ENCODE peak calls at places on chromosomes 5 and 9, in four cellular contexts. One of them, this sample, is unnamed.

GRCh38 chr5:143641549-143641955 is 170.4 kb upstream of the HMHB1 start:
- DNase-seq in K562: no peak
- DNase-seq in HepG2: no peak
- DNase-seq in HEK293T: peak; percentile 28
- DNase-seq in this sample: peak; percentile 31

GRCh38 chr9:137114613-137115393 is at the start of gene DPP7:
- DNase-seq in K562: peak; percentile 91
- DNase-seq in HEK293T: no peak
- DNase-seq in HepG2: no peak
- DNase-seq in this sample: no peak

GRCh38 chr5:72325566-72326297 is 5.6 kb downstream of the PTCD2 start:
- DNase-seq in HEK293T: no peak
- DNase-seq in HepG2: no peak
- DNase-seq in K562: no peak
- DNase-seq in this sample: no peak

GRCh38 chr9:130304141-130304540 is 38.6 kb downstream of the HMCN2 start:
- DNase-seq in HEK293T: no peak
- DNase-seq in K562: no peak
- DNase-seq in HepG2: no peak
- DNase-seq in this sample: no peak

GRCh38 chr9:111094433-111095421 is 56.5 kb upstream of the LPAR1 start:
- DNase-seq in HEK293T: no peak
- DNase-seq in HepG2: no peak
- DNase-seq in K562: no peak
- DNase-seq in this sample: peak; percentile 9

GRCh38 chr9:133459476-133460404 is at the start of gene CACFD1:
- DNase-seq in K562: peak; percentile 97
- DNase-seq in HepG2: peak; percentile 93
- DNase-seq in HEK293T: peak; percentile 98
- DNase-seq in this sample: peak; percentile 65

GRCh38 chr5:159097461-159098284 is 2.0 kb downstream of the EBF1 start:
- DNase-seq in HEK293T: no peak
- DNase-seq in HepG2: no peak
- DNase-seq in K562: no peak
- DNase-seq in this sample: no peak

GRCh38 chr5:60334281-60334713 is 365.7 kb downstream of the DEPDC1B start:
- DNase-seq in HEK293T: no peak
- DNase-seq in HepG2: peak; percentile 18
- DNase-seq in K562: no peak
- DNase-seq in this sample: no peak

GRCh38 chr9:126002476-126003350 is 255.5 kb downstream of the PBX3 start:
- DNase-seq in HEK293T: no peak
- DNase-seq in K562: no peak
- DNase-seq in HepG2: no peak
- DNase-seq in this sample: no peak

GRCh38 chr5:108661030-108661429 is 86.7 kb upstream of the FER start:
- DNase-seq in K562: no peak
- DNase-seq in HepG2: no peak
- DNase-seq in HEK293T: no peak
- DNase-seq in this sample: no peak

GRCh38 chr5:114411380-114411931 is 49.6 kb downstream of the KCNN2 start:
- DNase-seq in K562: no peak
- DNase-seq in HEK293T: no peak
- DNase-seq in HepG2: no peak
- DNase-seq in this sample: no peak

GRCh38 chr5:14041528-14042184 is 97.2 kb upstream of the DNAH5 start:
- DNase-seq in HEK293T: no peak
- DNase-seq in K562: no peak
- DNase-seq in HepG2: no peak
- DNase-seq in this sample: no peak

GRCh38 chr9:120480707-120481106 is 99.3 kb downstream of the CDK5RAP2 start:
- DNase-seq in HepG2: no peak
- DNase-seq in HEK293T: no peak
- DNase-seq in K562: no peak
- DNase-seq in this sample: no peak

GRCh38 chr9:112870556-112870955 is 20.1 kb downstream of the SLC46A2 start:
- DNase-seq in K562: no peak
- DNase-seq in HepG2: no peak
- DNase-seq in HEK293T: no peak
- DNase-seq in this sample: no peak

GRCh38 chr5:144093400-144093799 is 77.1 kb downstream of the YIPF5 start:
- DNase-seq in HepG2: no peak
- DNase-seq in K562: no peak
- DNase-seq in HEK293T: no peak
- DNase-seq in this sample: no peak

GRCh38 chr9:69193685-69194032 is 19.6 kb downstream of the TJP2 start:
- DNase-seq in K562: peak; percentile 31
- DNase-seq in HEK293T: no peak
- DNase-seq in HepG2: no peak
- DNase-seq in this sample: no peak

GRCh38 chr9:104028827-104029226 is 65.3 kb upstream of the SMC2 start:
- DNase-seq in K562: no peak
- DNase-seq in HEK293T: no peak
- DNase-seq in HepG2: no peak
- DNase-seq in this sample: no peak

GRCh38 chr9:33728613-33729012 is 66.7 kb upstream of the PRSS3 start:
- DNase-seq in HepG2: no peak
- DNase-seq in K562: no peak
- DNase-seq in HEK293T: no peak
- DNase-seq in this sample: no peak

GRCh38 chr5:130222638-130223037 is 318.4 kb downstream of the CHSY3 start:
- DNase-seq in HEK293T: no peak
- DNase-seq in K562: no peak
- DNase-seq in HepG2: no peak
- DNase-seq in this sample: no peak

GRCh38 chr9:128684325-128685021 is 4.5 kb upstream of the SET start:
- DNase-seq in HEK293T: peak; percentile 69
- DNase-seq in K562: peak; percentile 76
- DNase-seq in HepG2: peak; percentile 78
- DNase-seq in this sample: peak; percentile 70

GRCh38 chr9:94928696-94929372 is 202.3 kb downstream of the AOPEP start:
- DNase-seq in K562: peak; percentile 22
- DNase-seq in HepG2: peak; percentile 72
- DNase-seq in HEK293T: no peak
- DNase-seq in this sample: no peak

GRCh38 chr5:168327451-168327850 is 36.0 kb downstream of the WWC1 start:
- DNase-seq in HepG2: no peak
- DNase-seq in K562: no peak
- DNase-seq in HEK293T: no peak
- DNase-seq in this sample: no peak

GRCh38 chr5:142520885-142521284 is 165.0 kb downstream of the FGF1 start:
- DNase-seq in HEK293T: no peak
- DNase-seq in HepG2: no peak
- DNase-seq in K562: no peak
- DNase-seq in this sample: no peak

GRCh38 chr5:11224788-11225187 is 463.8 kb upstream of the DAP start:
- DNase-seq in K562: no peak
- DNase-seq in HepG2: no peak
- DNase-seq in HEK293T: no peak
- DNase-seq in this sample: no peak

GRCh38 chr9:134936762-134937555 is 19.2 kb upstream of the FCN1 start:
- DNase-seq in HepG2: no peak
- DNase-seq in HEK293T: no peak
- DNase-seq in K562: no peak
- DNase-seq in this sample: peak; percentile 87

GRCh38 chr9:72982161-72982799 is 29.4 kb upstream of the ALDH1A1 start:
- DNase-seq in HEK293T: no peak
- DNase-seq in K562: no peak
- DNase-seq in HepG2: no peak
- DNase-seq in this sample: no peak

GRCh38 chr5:141343953-141344463 is 379 bp downstream of the PCDHGA3 start:
- DNase-seq in HepG2: no peak
- DNase-seq in HEK293T: no peak
- DNase-seq in K562: peak; percentile 20
- DNase-seq in this sample: no peak

GRCh38 chr9:114089206-114089840 is 9.8 kb downstream of the KIF12 start:
- DNase-seq in HEK293T: no peak
- DNase-seq in HepG2: no peak
- DNase-seq in K562: no peak
- DNase-seq in this sample: no peak

GRCh38 chr9:134938346-134939079 is 20.8 kb upstream of the FCN1 start:
- DNase-seq in K562: no peak
- DNase-seq in HepG2: no peak
- DNase-seq in HEK293T: no peak
- DNase-seq in this sample: no peak

GRCh38 chr9:97510797-97511761 is 9.6 kb downstream of the TMOD1 start:
- DNase-seq in HEK293T: no peak
- DNase-seq in K562: peak; percentile 44
- DNase-seq in HepG2: no peak
- DNase-seq in this sample: peak; percentile 84

DNA sequence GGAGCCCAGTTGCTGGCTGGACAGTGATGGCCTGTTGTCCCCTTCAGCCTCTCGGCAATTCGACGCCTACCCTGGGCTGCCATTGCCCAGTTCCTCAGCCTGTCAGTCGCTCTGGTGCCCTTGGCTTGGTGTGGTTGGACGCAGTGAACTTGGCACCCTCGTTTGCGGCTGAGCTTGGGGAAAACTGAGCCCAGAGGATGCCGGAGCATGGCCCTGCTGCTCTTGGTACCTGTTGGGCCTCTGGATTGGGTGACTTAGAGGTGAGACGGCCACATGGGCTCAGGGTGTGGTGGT is 16.5 kb downstream of the WNK2 start:
- DNase-seq in HEK293T: no peak
- DNase-seq in HepG2: no peak
- DNase-seq in K562: no peak
- DNase-seq in this sample: no peak
- TF ChIP-seq TARDBP in HEK293T: no peak
- TF ChIP-seq TARDBP in HepG2: no peak
- TF ChIP-seq TARDBP in K562: no peak
- TF ChIP-seq TARDBP in this sample: no peak

DNA sequence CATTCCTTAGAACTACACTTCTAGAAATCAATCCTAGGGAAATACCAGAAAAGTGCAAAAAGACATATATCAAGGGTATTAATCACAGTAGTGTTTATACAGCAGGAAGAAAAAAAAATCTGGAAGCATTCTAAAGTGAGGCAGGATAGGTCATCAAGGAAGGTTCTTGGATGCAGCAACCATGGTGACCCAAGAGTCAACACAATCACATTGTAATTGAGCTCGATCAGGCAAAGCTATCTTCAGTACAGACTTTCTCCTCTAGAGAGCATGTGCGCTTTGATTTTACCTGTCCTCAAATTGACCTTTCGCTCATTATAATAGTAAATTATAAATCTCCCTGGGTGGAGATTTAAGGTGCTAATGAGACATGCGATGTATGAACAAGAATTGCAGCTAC is 297.8 kb downstream of the ATPSCKMT start:
- DNase-seq in HEK293T: no peak
- DNase-seq in K562: no peak
- DNase-seq in HepG2: no peak
- DNase-seq in this sample: no peak
- TF ChIP-seq TARDBP in HEK293T: no peak
- TF ChIP-seq TARDBP in K562: no peak
- TF ChIP-seq TARDBP in HepG2: no peak
- TF ChIP-seq TARDBP in this sample: no peak

GRCh38 chr5:77727190-77727589 is 48.9 kb downstream of the TBCA start:
- DNase-seq in HEK293T: no peak
- DNase-seq in HepG2: no peak
- DNase-seq in K562: no peak
- DNase-seq in this sample: no peak
- TF ChIP-seq TARDBP in HEK293T: no peak
- TF ChIP-seq TARDBP in HepG2: no peak
- TF ChIP-seq TARDBP in K562: no peak
- TF ChIP-seq TARDBP in this sample: no peak

GRCh38 chr5:68122929-68123328 is 92.6 kb upstream of the PIK3R1 start:
- DNase-seq in HEK293T: no peak
- DNase-seq in K562: no peak
- DNase-seq in HepG2: no peak
- DNase-seq in this sample: no peak

GRCh38 chr5:68122439-68122906 is 93.1 kb upstream of the PIK3R1 start:
- DNase-seq in K562: no peak
- DNase-seq in HepG2: no peak
- DNase-seq in HEK293T: no peak
- DNase-seq in this sample: no peak

GRCh38 chr5:68130253-68130652 is 85.3 kb upstream of the PIK3R1 start:
- DNase-seq in HEK293T: no peak
- DNase-seq in HepG2: no peak
- DNase-seq in K562: no peak
- DNase-seq in this sample: no peak

GRCh38 chr5:68129364-68129763 is 86.2 kb upstream of the PIK3R1 start:
- DNase-seq in HepG2: no peak
- DNase-seq in K562: no peak
- DNase-seq in HEK293T: no peak
- DNase-seq in this sample: no peak

GRCh38 chr5:68126871-68127270 is 88.7 kb upstream of the PIK3R1 start:
- DNase-seq in HepG2: no peak
- DNase-seq in K562: no peak
- DNase-seq in HEK293T: no peak
- DNase-seq in this sample: no peak
- TF ChIP-seq TARDBP in HepG2: no peak
- TF ChIP-seq TARDBP in K562: no peak
- TF ChIP-seq TARDBP in HEK293T: no peak
- TF ChIP-seq TARDBP in this sample: no peak

DNA sequence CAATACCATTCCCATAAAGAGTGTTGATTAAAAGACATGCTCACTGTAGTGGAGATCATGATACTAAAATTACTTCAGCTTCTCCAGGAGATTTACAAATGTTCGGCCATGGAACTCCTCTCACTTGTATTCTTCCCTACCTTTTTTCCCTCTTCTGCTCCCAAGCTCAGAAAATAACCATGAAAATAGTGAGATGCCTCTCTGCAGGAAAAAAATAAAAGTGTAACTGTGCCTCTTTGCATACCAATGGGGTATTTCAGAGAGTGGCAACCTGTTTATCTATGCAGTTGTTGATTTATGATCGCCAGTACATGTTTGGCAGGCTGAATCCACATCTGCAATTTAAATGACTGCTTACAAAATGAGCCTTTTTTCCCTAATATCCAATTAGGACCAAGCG is 131.0 kb downstream of the ADAMTSL1 start:
- DNase-seq in K562: no peak
- DNase-seq in HEK293T: no peak
- DNase-seq in HepG2: no peak
- DNase-seq in this sample: no peak
- TF ChIP-seq TARDBP in K562: no peak
- TF ChIP-seq TARDBP in HEK293T: no peak
- TF ChIP-seq TARDBP in HepG2: no peak
- TF ChIP-seq TARDBP in this sample: no peak

GRCh38 chr5:180621311-180621710 is 28.1 kb downstream of the FLT4 start:
- DNase-seq in HepG2: no peak
- DNase-seq in K562: no peak
- DNase-seq in HEK293T: no peak
- DNase-seq in this sample: no peak

GRCh38 chr5:180620014-180620413 is 28.7 kb upstream of the SCGB3A1 start:
- DNase-seq in HepG2: no peak
- DNase-seq in K562: no peak
- DNase-seq in HEK293T: no peak
- DNase-seq in this sample: no peak

GRCh38 chr5:180618487-180618829 is 27.2 kb upstream of the SCGB3A1 start:
- DNase-seq in K562: no peak
- DNase-seq in HEK293T: peak; percentile 32
- DNase-seq in HepG2: no peak
- DNase-seq in this sample: no peak

GRCh38 chr5:180619563-180619915 is 28.2 kb upstream of the SCGB3A1 start:
- DNase-seq in K562: no peak
- DNase-seq in HEK293T: no peak
- DNase-seq in HepG2: no peak
- DNase-seq in this sample: no peak

GRCh38 chr5:180618830-180619562 is 27.7 kb upstream of the SCGB3A1 start:
- DNase-seq in HEK293T: peak; percentile 93
- DNase-seq in K562: no peak
- DNase-seq in HepG2: no peak
- DNase-seq in this sample: no peak
- TF ChIP-seq TARDBP in HEK293T: no peak
- TF ChIP-seq TARDBP in K562: no peak
- TF ChIP-seq TARDBP in HepG2: no peak
- TF ChIP-seq TARDBP in this sample: no peak